ENCODE peak calls at places on chromosomes 6 and 20, in seven cellular contexts. S is tibial nerve, L is HepG2, U is body of pancreas, D is spleen, K is heart left ventricle, W is suprapubic skin. Z is an unnamed sample.

GRCh38 chr6:12010635-12011275 is 1.4 kb upstream of the HIVEP1 start:
- DNase-seq in S (peak), L (no peak), U (peak), D (peak), K (peak), W (peak), Z (peak)

GRCh38 chr20:8131598-8132014 is 460 bp upstream of the PLCB1 start:
- DNase-seq in S (no peak), L (no peak), U (no peak), D (no peak), K (no peak), W (no peak), Z (no peak)

GRCh38 chr6:45681860-45682488 is 304.2 kb upstream of the SUPT3H start:
- DNase-seq in S (no peak), L (no peak), U (no peak), D (no peak), K (peak), W (no peak), Z (no peak)

GRCh38 chr6:29845405-29846006 is 17.9 kb downstream of the HLA-G start:
- DNase-seq in S (no peak), L (peak), U (no peak), D (no peak), K (no peak), W (no peak), Z (no peak)

GRCh38 chr6:68655028-68655427 is 19.9 kb downstream of the ADGRB3 start:
- DNase-seq in S (no peak), L (no peak), U (no peak), D (no peak), K (no peak), W (no peak), Z (no peak)

GRCh38 chr6:50185006-50185405 is 135.3 kb upstream of the DEFB112 start:
- DNase-seq in S (no peak), L (peak), U (no peak), D (no peak), K (no peak), W (no peak), Z (no peak)

GRCh38 chr20:34843421-34843820 is 18.0 kb upstream of the NCOA6 start:
- DNase-seq in S (no peak), L (no peak), U (no peak), D (no peak), K (no peak), W (no peak), Z (no peak)

GRCh38 chr6:53359843-53360834 is 11.4 kb upstream of the ELOVL5 start:
- DNase-seq in S (no peak), L (peak), U (no peak), D (no peak), K (no peak), W (no peak), Z (no peak)

GRCh38 chr20:59830107-59831023 is 103.1 kb downstream of the SYCP2 start:
- DNase-seq in S (no peak), L (no peak), U (no peak), D (peak), K (no peak), W (no peak), Z (no peak)

GRCh38 chr6:154352898-154353585 is 3.6 kb downstream of the IPCEF1 start:
- DNase-seq in S (no peak), L (no peak), U (no peak), D (no peak), K (no peak), W (no peak), Z (no peak)

GRCh38 chr6:47631248-47632196 is 66.9 kb upstream of the ADGRF4 start:
- DNase-seq in S (no peak), L (peak), U (peak), D (no peak), K (no peak), W (no peak), Z (no peak)

GRCh38 chr20:63695419-63696310 is 787 bp upstream of the TNFRSF6B start:
- DNase-seq in S (no peak), L (no peak), U (no peak), D (no peak), K (peak), W (no peak), Z (peak)

GRCh38 chr6:111662794-111663231 is 57.1 kb upstream of the TRAF3IP2 start:
- DNase-seq in S (no peak), L (no peak), U (no peak), D (no peak), K (no peak), W (no peak), Z (no peak)

GRCh38 chr6:31049518-31049917 is 39.2 kb downstream of the MUC22 start:
- DNase-seq in S (no peak), L (no peak), U (no peak), D (no peak), K (no peak), W (no peak), Z (no peak)

GRCh38 chr6:113995632-113996031 is 24.7 kb upstream of the HDAC2 start:
- DNase-seq in S (peak), L (peak), U (no peak), D (no peak), K (peak), W (no peak), Z (no peak)

GRCh38 chr6:166046232-166046631 is 121.4 kb downstream of the TBXT start:
- DNase-seq in S (no peak), L (no peak), U (no peak), D (no peak), K (no peak), W (no peak), Z (no peak)

GRCh38 chr20:63625771-63626423 is 1.0 kb downstream of the GMEB2 start:
- DNase-seq in S (no peak), L (peak), U (peak), D (peak), K (peak), W (no peak), Z (no peak)

GRCh38 chr6:134805163-134805562 is 144.7 kb downstream of the ALDH8A1 start:
- DNase-seq in S (no peak), L (no peak), U (no peak), D (no peak), K (no peak), W (no peak), Z (no peak)

GRCh38 chr6:107491791-107492674 is 2.1 kb downstream of the SOBP start:
- DNase-seq in S (peak), L (peak), U (no peak), D (no peak), K (peak), W (no peak), Z (peak)

GRCh38 chr20:32534661-32535240 is 50.4 kb downstream of the NOL4L start:
- DNase-seq in S (no peak), L (no peak), U (no peak), D (no peak), K (no peak), W (no peak), Z (no peak)

GRCh38 chr6:137589067-137589848 is 95.1 kb upstream of the OLIG3 start:
- DNase-seq in S (no peak), L (peak), U (no peak), D (no peak), K (no peak), W (no peak), Z (no peak)

GRCh38 chr6:104483225-104483834 is 376.4 kb downstream of the HACE1 start:
- DNase-seq in S (no peak), L (peak), U (no peak), D (no peak), K (no peak), W (no peak), Z (no peak)

GRCh38 chr6:137261393-137262154 is 42.4 kb upstream of the IFNGR1 start:
- DNase-seq in S (no peak), L (peak), U (no peak), D (no peak), K (no peak), W (no peak), Z (no peak)

GRCh38 chr20:48776306-48776705 is 51.5 kb downstream of the PREX1 start:
- DNase-seq in S (no peak), L (no peak), U (no peak), D (peak), K (no peak), W (peak), Z (no peak)

GRCh38 chr20:35523298-35523888 is 6.1 kb downstream of the C20orf173 start:
- DNase-seq in S (peak), L (peak), U (no peak), D (no peak), K (no peak), W (no peak), Z (no peak)

GRCh38 chr20:54680872-54681297 is 205.5 kb downstream of the DOK5 start:
- DNase-seq in S (peak), L (peak), U (peak), D (no peak), K (no peak), W (no peak), Z (no peak)

GRCh38 chr6:141764388-141764787 is 368.3 kb upstream of the GJE1 start:
- DNase-seq in S (no peak), L (no peak), U (no peak), D (no peak), K (no peak), W (no peak), Z (no peak)

GRCh38 chr6:148835920-148836441 is 89.2 kb downstream of the UST start:
- DNase-seq in S (no peak), L (no peak), U (no peak), D (no peak), K (no peak), W (no peak), Z (no peak)

GRCh38 chr6:36660771-36661471 is 17.6 kb upstream of the CDKN1A start:
- DNase-seq in S (no peak), L (no peak), U (peak), D (peak), K (peak), W (no peak), Z (peak)

GRCh38 chr20:44700306-44700705 is 14.9 kb upstream of the CCN5 start:
- DNase-seq in S (no peak), L (no peak), U (no peak), D (no peak), K (peak), W (no peak), Z (no peak)

GRCh38 chr20:57124346-57124745 is 142.1 kb downstream of the BMP7 start:
- DNase-seq in S (no peak), L (no peak), U (no peak), D (no peak), K (no peak), W (no peak), Z (no peak)

GRCh38 chr20:62446398-62446985 is 19.2 kb upstream of the RBBP8NL start:
- DNase-seq in S (no peak), L (no peak), U (no peak), D (no peak), K (no peak), W (no peak), Z (no peak)

GRCh38 chr6:18883851-18884250 is 496.7 kb downstream of the RNF144B start:
- DNase-seq in S (no peak), L (no peak), U (no peak), D (no peak), K (no peak), W (no peak), Z (no peak)

GRCh38 chr6:141077355-141078333 is 1055.1 kb upstream of the GJE1 start:
- DNase-seq in S (no peak), L (peak), U (no peak), D (no peak), K (no peak), W (no peak), Z (no peak)

GRCh38 chr6:16868968-16869367 is 107.7 kb upstream of the ATXN1 start:
- DNase-seq in S (no peak), L (no peak), U (no peak), D (no peak), K (no peak), W (no peak), Z (no peak)

GRCh38 chr6:71205336-71205956 is 83.2 kb upstream of the OGFRL1 start:
- DNase-seq in S (no peak), L (no peak), U (no peak), D (no peak), K (no peak), W (no peak), Z (no peak)
- TF ChIP-seq CTCF in S (no peak), L (no peak), U (no peak), D (no peak), K (no peak), W (no peak), Z (no peak)

DNA sequence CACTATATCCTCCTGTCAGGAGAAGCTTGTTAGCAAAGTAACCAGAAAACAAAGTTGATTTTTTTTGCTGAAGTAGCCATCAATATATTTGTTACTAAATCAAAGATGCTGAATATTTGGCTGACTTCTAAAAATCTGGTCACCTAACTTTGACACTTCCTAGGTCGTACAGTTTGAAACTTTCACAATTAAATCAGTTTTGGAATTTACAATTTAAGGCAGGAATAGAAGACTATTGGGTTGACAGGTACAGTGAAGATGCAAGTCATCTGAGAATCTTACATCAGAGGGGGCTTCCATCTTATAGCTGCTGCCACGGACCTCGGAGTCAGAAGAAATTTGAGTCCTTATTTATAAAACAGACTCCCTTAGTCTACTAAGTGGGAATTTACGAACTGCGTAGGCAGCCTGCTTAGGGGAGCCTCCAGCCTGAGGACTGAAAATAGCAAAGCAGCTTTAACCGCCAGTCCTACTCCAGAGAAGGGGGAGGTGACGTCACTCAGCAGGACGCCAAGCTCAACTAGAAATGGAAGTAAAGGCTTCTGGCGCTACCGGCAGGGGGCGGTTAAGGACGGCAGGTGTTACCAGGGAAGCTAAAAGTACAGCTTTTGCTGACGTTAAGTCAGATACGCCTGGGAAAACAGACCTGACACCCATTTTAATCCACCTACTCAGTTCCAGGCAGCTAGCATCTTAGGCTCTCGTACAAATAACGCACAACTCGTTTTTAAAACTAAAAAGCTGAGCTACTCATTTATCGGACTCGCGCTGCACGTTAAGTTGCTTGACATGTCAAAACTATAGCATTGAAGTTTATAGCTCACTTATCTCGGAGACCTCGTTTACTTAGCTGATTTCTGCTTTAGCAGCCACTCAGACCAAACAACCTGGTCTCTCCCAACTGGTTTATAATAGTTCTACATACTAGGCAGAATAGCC is 61.1 kb upstream of the HFE start:
- DNase-seq in S (peak), L (peak), U (peak), D (peak), K (peak), W (peak), Z (peak)
- TF ChIP-seq POLR2A in S (peak), L (peak), U (no peak), D (no peak), K (no peak), W (no peak), Z (peak)

DNA sequence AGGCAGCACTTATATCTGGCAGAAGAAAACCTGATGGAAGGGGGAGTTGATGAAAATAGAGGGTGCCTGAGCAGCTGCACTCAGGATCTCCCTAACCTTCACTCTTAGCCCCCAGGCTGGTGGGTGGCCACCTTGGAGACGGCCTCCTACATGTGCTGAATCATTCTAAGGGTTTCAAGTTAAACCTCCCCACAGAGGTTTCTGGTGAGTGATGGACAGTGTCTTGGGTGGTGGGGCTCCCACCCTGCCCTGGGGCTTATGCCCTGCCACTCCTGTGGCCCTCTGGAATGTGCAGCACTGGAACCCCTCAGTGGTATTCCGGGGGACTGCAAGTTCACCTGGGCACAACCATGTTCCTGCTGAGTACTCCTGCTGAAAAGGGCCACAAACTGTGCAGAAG is 357.2 kb downstream of the CD83 start:
- DNase-seq in S (no peak), L (no peak), U (no peak), D (no peak), K (no peak), W (no peak), Z (no peak)
- TF ChIP-seq CTCF in S (no peak), L (no peak), U (no peak), D (no peak), K (no peak), W (no peak), Z (no peak)

GRCh38 chr6:118893095-118893881 is 664 bp upstream of the ASF1A start:
- DNase-seq in S (peak), L (peak), U (peak), D (no peak), K (no peak), W (no peak), Z (peak)

GRCh38 chr6:118892248-118893094 is 1.5 kb upstream of the ASF1A start:
- DNase-seq in S (no peak), L (no peak), U (no peak), D (no peak), K (no peak), W (no peak), Z (no peak)

GRCh38 chr6:118893882-118894424 is at the start of gene ASF1A:
- DNase-seq in S (peak), L (peak), U (peak), D (peak), K (peak), W (peak), Z (peak)

GRCh38 chr6:118889163-118889562 is 4.8 kb upstream of the ASF1A start:
- DNase-seq in S (no peak), L (no peak), U (no peak), D (no peak), K (no peak), W (no peak), Z (no peak)

DNA sequence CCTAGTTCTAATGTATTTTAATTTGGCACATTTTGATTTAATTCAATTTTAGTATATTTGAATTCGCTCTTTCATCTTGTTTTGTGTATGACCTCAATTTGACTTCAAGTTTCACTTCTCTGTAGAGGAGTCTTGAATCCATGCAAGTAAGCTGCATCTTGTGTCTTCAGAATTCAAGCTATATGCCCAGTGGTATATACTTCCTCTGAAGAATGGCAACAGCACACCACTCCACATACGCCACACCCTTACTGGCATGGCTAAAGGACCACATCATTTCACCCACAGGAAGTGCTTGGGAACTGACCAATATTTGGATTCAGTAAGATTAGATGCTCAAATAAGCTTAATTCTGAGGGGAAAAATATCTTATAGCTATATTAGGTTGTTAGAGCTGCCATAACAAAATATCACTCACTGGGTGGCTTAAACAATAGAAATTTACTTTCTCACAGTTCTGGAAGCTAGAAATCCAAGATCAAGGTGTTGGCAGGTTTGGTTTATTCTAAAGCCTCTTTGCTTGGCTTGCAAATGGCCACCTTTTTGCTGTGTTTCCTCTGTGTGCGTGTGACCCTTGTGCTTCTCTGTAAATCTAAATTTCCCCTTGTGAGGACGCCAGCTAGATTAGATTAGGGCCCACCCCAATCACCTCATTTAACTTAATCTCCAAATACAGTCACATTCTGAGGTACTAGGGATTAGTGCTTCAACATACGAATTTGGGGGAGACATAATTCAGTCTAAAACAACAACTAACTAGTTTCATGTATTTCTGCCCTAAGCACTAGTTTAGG is 2.8 kb upstream of the ASF1A start:
- DNase-seq in S (no peak), L (no peak), U (no peak), D (no peak), K (no peak), W (no peak), Z (no peak)
- TF ChIP-seq POLR2A in S (no peak), L (no peak), U (no peak), D (no peak), K (no peak), W (no peak), Z (no peak)

GRCh38 chr6:42783177-42783875 is 1.5 kb downstream of the BICRAL start:
- DNase-seq in S (peak), L (peak), U (peak), D (peak), K (peak), W (peak), Z (peak)
- TF ChIP-seq CTCF in S (no peak), L (peak), U (no peak), D (no peak), K (no peak), W (no peak), Z (no peak)

GRCh38 chr6:131575834-131576478 is 2.9 kb downstream of the ARG1 start:
- DNase-seq in S (no peak), L (peak), U (no peak), D (no peak), K (no peak), W (no peak), Z (no peak)
- TF ChIP-seq POLR2A in S (no peak), L (peak), U (no peak), D (no peak), K (no peak), W (no peak), Z (no peak)

Z was measured in uterus.